ENCODE peak calls at places on chromosomes 4 and X, in ten cellular contexts. B, F, P, W, U, Z, M, V, R and S are unnamed samples.
A peak's percentile ranks its signal among the peaks of the same experiment; 100 is the strongest.

GRCh38 chr4:8756816-8757215 is 114.8 kb downstream of the HMX1 start:
- DNase-seq in B (no peak), F (no peak), P (peak; percentile 56), W (peak; percentile 31), U (no peak), Z (no peak), M (no peak), V (no peak), R (no peak), S (peak; percentile 15)

GRCh38 chrX:135389717-135390116 is 32.0 kb upstream of the SMIM10L2A start:
- DNase-seq in B (no peak), F (no peak), P (no peak), W (no peak), U (peak; percentile 83), Z (no peak), M (no peak), V (no peak), R (no peak), S (no peak)

GRCh38 chr4:94274912-94275311 is 67.2 kb downstream of the SMARCAD1 start:
- DNase-seq in B (no peak), F (no peak), P (no peak), W (no peak), U (no peak), Z (no peak), M (no peak), V (no peak), R (no peak), S (no peak)

GRCh38 chrX:129786210-129786651 is 6.5 kb downstream of the SASH3 start:
- DNase-seq in B (no peak), F (no peak), P (no peak), W (no peak), U (no peak), Z (no peak), M (peak; percentile 24), V (no peak), R (no peak), S (peak; percentile 68)

GRCh38 chrX:24298191-24298590 is 15.7 kb downstream of the SUPT20HL2 start:
- DNase-seq in B (no peak), F (no peak), P (no peak), W (no peak), U (peak; percentile 7), Z (no peak), M (no peak), V (peak; percentile 39), R (no peak), S (no peak)

GRCh38 chr4:86482296-86482695 is 111.8 kb upstream of the PTPN13 start:
- DNase-seq in B (no peak), F (no peak), P (no peak), W (no peak), U (no peak), Z (no peak), M (no peak), V (no peak), R (no peak), S (no peak)

GRCh38 chrX:43682726-43683125 is 26.6 kb downstream of the MAOA start:
- DNase-seq in B (no peak), F (no peak), P (no peak), W (no peak), U (no peak), Z (no peak), M (no peak), V (no peak), R (no peak), S (no peak)

GRCh38 chr4:100555791-100556190 is 38.0 kb upstream of the EMCN start:
- DNase-seq in B (no peak), F (no peak), P (no peak), W (no peak), U (no peak), Z (no peak), M (no peak), V (peak; percentile 80), R (no peak), S (no peak)

GRCh38 chrX:69618803-69619202 is 2.9 kb downstream of the EDA start:
- DNase-seq in B (peak; percentile 24), F (no peak), P (no peak), W (no peak), U (peak; percentile 31), Z (peak; percentile 16), M (peak; percentile 11), V (peak; percentile 4), R (peak; percentile 40), S (no peak)

GRCh38 chr4:55439023-55439422 is 43.3 kb downstream of the TMEM165 start:
- DNase-seq in B (no peak), F (no peak), P (no peak), W (no peak), U (no peak), Z (no peak), M (no peak), V (no peak), R (no peak), S (no peak)

GRCh38 chr4:99403380-99404194 is 31.6 kb downstream of the ADH7 start:
- DNase-seq in B (no peak), F (no peak), P (no peak), W (no peak), U (no peak), Z (no peak), M (no peak), V (no peak), R (no peak), S (no peak)

GRCh38 chrX:63889001-63889400 is 104.0 kb upstream of the ARHGEF9 start:
- DNase-seq in B (no peak), F (no peak), P (no peak), W (no peak), U (no peak), Z (no peak), M (no peak), V (no peak), R (no peak), S (no peak)

GRCh38 chr4:137705171-137705783 is 173.0 kb upstream of the PCDH18 start:
- DNase-seq in B (no peak), F (no peak), P (no peak), W (no peak), U (no peak), Z (no peak), M (no peak), V (no peak), R (no peak), S (no peak)

GRCh38 chr4:150875367-150875766 is 139.7 kb downstream of the LRBA start:
- DNase-seq in B (no peak), F (no peak), P (no peak), W (no peak), U (no peak), Z (no peak), M (no peak), V (no peak), R (no peak), S (no peak)

GRCh38 chr4:31283689-31284088 is 563.5 kb downstream of the PCDH7 start:
- DNase-seq in B (no peak), F (no peak), P (no peak), W (no peak), U (no peak), Z (no peak), M (no peak), V (no peak), R (no peak), S (no peak)

GRCh38 chr4:107210450-107211239 is 174.5 kb upstream of the DKK2 start:
- DNase-seq in B (peak; percentile 23), F (no peak), P (no peak), W (no peak), U (no peak), Z (no peak), M (no peak), V (no peak), R (no peak), S (no peak)

GRCh38 chr4:128830906-128831525 is 21.5 kb downstream of the JADE1 start:
- DNase-seq in B (no peak), F (no peak), P (no peak), W (no peak), U (no peak), Z (no peak), M (no peak), V (peak; percentile 49), R (no peak), S (no peak)

GRCh38 chr4:168484626-168485025 is 4.3 kb upstream of the DDX60L start:
- DNase-seq in B (no peak), F (no peak), P (no peak), W (no peak), U (no peak), Z (no peak), M (no peak), V (peak; percentile 24), R (no peak), S (no peak)

GRCh38 chr4:88659061-88659889 is 38.4 kb downstream of the NAP1L5 start:
- DNase-seq in B (peak; percentile 47), F (no peak), P (no peak), W (no peak), U (peak; percentile 67), Z (no peak), M (peak; percentile 45), V (peak; percentile 83), R (peak; percentile 51), S (peak; percentile 64)
- H3K27ac ChIP-seq in B (no peak overlapping the region), F (no peak overlapping the region), P (peak overlapping the region; percentile 25), W (peak overlapping the region; percentile 16), U (peak overlapping the region; percentile 65), Z (no peak overlapping the region), M (peak overlapping the region; percentile 52), V (no peak overlapping the region), R (no peak overlapping the region), S (no peak overlapping the region)

DNA sequence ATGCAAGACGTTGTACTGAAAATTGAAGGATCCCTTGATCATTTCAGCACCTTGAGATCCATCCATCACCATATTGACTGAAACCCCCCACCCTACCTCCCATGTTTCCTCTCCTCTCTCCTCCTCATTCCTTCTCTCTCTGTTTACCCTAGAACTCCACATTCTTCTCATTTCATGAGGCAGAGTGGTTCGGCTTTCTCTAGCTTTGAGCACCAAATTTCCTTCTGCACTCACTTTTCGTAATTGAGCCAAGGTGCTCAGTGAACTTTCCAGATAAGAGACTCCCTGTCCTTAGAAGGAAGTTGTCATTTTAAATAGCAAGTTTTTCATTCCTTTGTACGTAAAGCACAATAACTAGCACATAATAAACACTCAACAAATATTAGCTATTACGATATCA is 108.3 kb upstream of the SLC34A2 start:
- DNase-seq in B (no peak), F (no peak), P (no peak), W (no peak), U (no peak), Z (no peak), M (no peak), V (no peak), R (no peak), S (no peak)
- TF ChIP-seq POLR2A in B (no peak), F (no peak), P (no peak), W (no peak), U (no peak), Z (no peak), M (no peak), V (no peak), R (no peak), S (no peak)

GRCh38 chr4:139295317-139296299 is 5.7 kb upstream of the NAA15 start:
- DNase-seq in B (peak; percentile 98), F (peak; percentile 81), P (peak; percentile 99), W (peak; percentile 100), U (peak; percentile 88), Z (peak; percentile 100), M (peak; percentile 98), V (peak; percentile 93), R (peak; percentile 97), S (peak; percentile 99)
- H3K4me1 ChIP-seq in B (peaks cover 27% of the 10 kb centered on the region), F (peaks cover 60% of the 10 kb centered on the region), P (peaks cover 36% of the 10 kb centered on the region), W (peaks cover 45% of the 10 kb centered on the region), U (peaks cover 17% of the 10 kb centered on the region), Z (peaks cover 1% of the 10 kb centered on the region), M (peaks cover 8% of the 10 kb centered on the region), V (peaks cover 21% of the 10 kb centered on the region), R (no peaks in the 10 kb centered on the region), S (no peaks in the 10 kb centered on the region)

DNA sequence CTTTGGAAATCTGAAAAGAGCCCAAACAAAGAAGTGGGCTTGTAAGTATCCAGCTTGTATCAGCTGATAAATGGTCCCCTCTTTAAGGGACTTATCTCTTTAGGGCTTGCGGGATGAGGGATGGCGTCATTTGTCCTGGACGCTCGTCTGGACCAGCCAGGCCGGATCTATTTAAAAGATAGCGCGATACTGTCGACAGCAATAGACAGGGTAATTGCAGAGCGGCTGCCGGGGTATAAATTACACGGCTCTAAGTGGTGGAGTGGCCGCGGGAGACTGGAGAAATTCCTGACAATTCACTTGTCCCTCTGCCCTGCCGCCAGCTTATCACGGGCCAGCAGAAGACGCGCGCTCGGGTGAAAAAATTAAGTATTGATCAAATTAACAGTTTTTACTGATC is 90.7 kb downstream of the FAM53A start:
- DNase-seq in B (no peak), F (no peak), P (no peak), W (peak; percentile 16), U (no peak), Z (peak; percentile 6), M (no peak), V (no peak), R (peak; percentile 14), S (no peak)
- H3K27ac ChIP-seq in B (no peak overlapping the region), F (no peak overlapping the region), P (no peak overlapping the region), W (no peak overlapping the region), U (no peak overlapping the region), Z (no peak overlapping the region), M (no peak overlapping the region), V (no peak overlapping the region), R (no peak overlapping the region), S (no peak overlapping the region)